ENCODE peak calls at places on chromosomes 11 and 22, in ten cellular contexts. R is NCI-H2227 treated with DMSO at 0.1 percent for 48 hours, D is D341Med, K is activated T-helper 1 cell treated with Interleukin-2 at 50 U/mL for 16 hours, O is osteocyte, H is heart right ventricle, I is NB4, Z is ELF-1, B is head of caudate nucleus, F is left colon. T is an unnamed sample.

GRCh38 chr11:2271327-2272240 is 1.2 kb upstream of the ASCL2 start:
- DNase-seq in K (no peak), F (peak), O (peak), D (peak), I (no peak), B (no peak), Z (peak), R (no peak), H (peak), T (no peak)

GRCh38 chr11:45771194-45771941 is 33.6 kb upstream of the SLC35C1 start:
- DNase-seq in O (no peak), B (peak), D (peak), F (peak), I (peak), Z (peak), K (peak), H (peak), R (peak), T (peak)

GRCh38 chr22:37431811-37432707 is 4.8 kb upstream of the ELFN2 start:
- DNase-seq in I (peak), B (no peak), R (no peak), O (no peak), H (no peak), Z (no peak), K (no peak), F (no peak), D (no peak), T (no peak)

GRCh38 chr11:5712507-5712906 is 22.9 kb downstream of the TRIM22 start:
- DNase-seq in I (peak), F (no peak), O (no peak), R (no peak), Z (no peak), K (no peak), H (no peak), D (no peak), B (no peak), T (no peak)

GRCh38 chr22:48905206-48905975 is 922.3 kb downstream of the BRD1 start:
- DNase-seq in O (peak), D (no peak), K (no peak), F (no peak), B (no peak), H (no peak), I (no peak), R (no peak), Z (no peak), T (no peak)

GRCh38 chr11:73295259-73295995 is 12.6 kb upstream of the ARHGEF17 start:
- DNase-seq in I (peak), K (peak), R (peak), B (no peak), F (no peak), Z (peak), H (peak), D (peak), O (peak), T (peak)

GRCh38 chr11:22808559-22809197 is 20.9 kb downstream of the SVIP start:
- DNase-seq in I (no peak), Z (no peak), O (no peak), H (peak), K (no peak), F (no peak), R (no peak), B (no peak), D (no peak), T (no peak)

GRCh38 chr11:64619811-64620285 is 28.8 kb downstream of the SLC22A12 start:
- DNase-seq in O (no peak), K (no peak), I (peak), H (peak), D (no peak), B (peak), F (peak), Z (peak), R (peak), T (no peak)

GRCh38 chr22:50150161-50151129 is 20.1 kb upstream of the PANX2 start:
- DNase-seq in K (no peak), R (no peak), I (no peak), D (no peak), F (no peak), Z (peak), B (no peak), O (no peak), H (no peak), T (no peak)

GRCh38 chr11:75524576-75525432 is 937 bp downstream of the GDPD5 start:
- DNase-seq in F (no peak), B (peak), Z (no peak), D (peak), I (peak), H (no peak), K (no peak), O (no peak), R (no peak), T (no peak)

GRCh38 chr11:31706357-31706756 is 104.8 kb downstream of the PAX6 start:
- DNase-seq in H (no peak), R (no peak), O (no peak), I (no peak), Z (no peak), F (no peak), B (no peak), D (no peak), K (no peak), T (no peak)

GRCh38 chr11:121372671-121373429 is 79.3 kb upstream of the SORL1 start:
- DNase-seq in B (no peak), F (no peak), H (no peak), I (peak), O (no peak), Z (peak), K (no peak), D (no peak), R (no peak), T (no peak)

GRCh38 chr11:6703247-6704063 is 20.3 kb upstream of the MRPL17 start:
- DNase-seq in R (peak), O (no peak), I (peak), H (peak), Z (peak), B (peak), K (no peak), F (no peak), D (peak), T (peak)

GRCh38 chr11:120137611-120138521 is at the start of gene TRIM29:
- DNase-seq in I (no peak), O (peak), D (peak), B (peak), H (peak), R (peak), F (peak), K (no peak), Z (peak), T (peak)

GRCh38 chr11:61871158-61871597 is 20.2 kb downstream of the FADS3 start:
- DNase-seq in F (peak), B (peak), O (peak), K (peak), R (peak), Z (peak), D (peak), I (peak), H (peak), T (peak)

GRCh38 chr11:64390558-64390957 is 31.6 kb downstream of the RPS6KA4 start:
- DNase-seq in I (no peak), F (no peak), Z (no peak), H (no peak), K (no peak), D (no peak), B (no peak), O (no peak), R (no peak), T (no peak)

GRCh38 chr11:16791494-16791961 is 53.1 kb downstream of the C11orf58 start:
- DNase-seq in R (no peak), H (peak), Z (peak), F (no peak), K (no peak), B (peak), O (no peak), I (peak), D (no peak), T (no peak)

GRCh38 chr22:22598144-22598543 is 39.1 kb upstream of the PRAME start:
- DNase-seq in R (no peak), F (no peak), K (no peak), B (no peak), O (no peak), Z (no peak), D (no peak), I (no peak), H (no peak), T (no peak)

GRCh38 chr22:20994128-20994901 is 7.6 kb downstream of the THAP7 start:
- DNase-seq in K (no peak), B (no peak), H (no peak), R (no peak), F (no peak), O (no peak), I (no peak), Z (no peak), D (no peak), T (no peak)

GRCh38 chr11:78542007-78542406 is 32.7 kb downstream of the NARS2 start:
- DNase-seq in B (no peak), I (no peak), F (no peak), O (no peak), R (no peak), Z (no peak), H (no peak), D (no peak), K (no peak), T (no peak)

GRCh38 chr22:19108807-19109197 is 13.4 kb downstream of the DGCR2 start:
- DNase-seq in B (no peak), F (no peak), Z (no peak), I (peak), H (no peak), R (no peak), D (no peak), K (no peak), O (no peak), T (no peak)

GRCh38 chr11:115676206-115676605 is 172.0 kb upstream of the CADM1 start:
- DNase-seq in K (no peak), I (no peak), R (peak), H (no peak), F (no peak), Z (peak), B (no peak), D (no peak), O (no peak), T (no peak)

GRCh38 chr11:119471329-119471728 is 48.4 kb upstream of the THY1 start:
- DNase-seq in D (no peak), O (peak), K (no peak), B (no peak), Z (no peak), R (no peak), F (no peak), H (no peak), I (no peak), T (no peak)

GRCh38 chr11:70078095-70078795 is at the start of gene ANO1:
- DNase-seq in I (no peak), O (no peak), K (no peak), R (no peak), H (peak), D (no peak), Z (no peak), F (no peak), B (no peak), T (peak)

GRCh38 chr11:9530020-9530628 is 43.3 kb upstream of the WEE1 start:
- DNase-seq in H (no peak), K (no peak), O (no peak), F (no peak), D (no peak), Z (peak), I (no peak), R (no peak), B (no peak), T (peak)

GRCh38 chr22:19911540-19912235 is 29.9 kb upstream of the COMT start:
- DNase-seq in D (no peak), B (no peak), I (no peak), F (no peak), R (no peak), Z (no peak), K (no peak), H (no peak), O (no peak), T (no peak)

GRCh38 chr11:111307472-111308108 is 9.2 kb downstream of the POU2AF3 start:
- DNase-seq in R (no peak), D (no peak), O (no peak), Z (no peak), I (no peak), B (no peak), H (no peak), K (no peak), F (no peak), T (no peak)

GRCh38 chr11:22778642-22779041 is 51.0 kb downstream of the SVIP start:
- DNase-seq in Z (no peak), D (no peak), O (no peak), I (peak), R (no peak), B (no peak), K (no peak), F (no peak), H (no peak), T (no peak)

GRCh38 chr22:48532986-48533385 is 1294.7 kb downstream of the BRD1 start:
- DNase-seq in H (no peak), I (no peak), D (no peak), F (no peak), O (no peak), R (no peak), B (no peak), Z (no peak), K (no peak), T (no peak)

GRCh38 chr22:29912141-29912540 is 29.2 kb downstream of the MTMR3 start:
- DNase-seq in I (no peak), Z (no peak), K (no peak), O (no peak), B (no peak), F (no peak), H (no peak), R (no peak), D (no peak), T (no peak)

GRCh38 chr11:122261546-122261945 is 145.5 kb upstream of the BLID start:
- DNase-seq in F (no peak), K (no peak), O (no peak), R (no peak), D (no peak), B (no peak), Z (no peak), H (no peak), I (no peak), T (no peak)

GRCh38 chr11:13959001-13959400 is 3.5 kb upstream of the SPON1 start:
- DNase-seq in O (no peak), R (no peak), K (no peak), H (no peak), I (no peak), F (no peak), Z (no peak), D (no peak), B (no peak), T (no peak)

GRCh38 chr11:70205049-70205725 is 2.1 kb downstream of the FADD start:
- DNase-seq in I (no peak), O (no peak), H (no peak), B (no peak), D (no peak), R (no peak), K (no peak), Z (peak), F (no peak), T (no peak)

GRCh38 chr11:47106839-47107520 is 69.7 kb downstream of the ARFGAP2 start:
- DNase-seq in R (no peak), D (no peak), B (peak), K (no peak), O (no peak), I (no peak), F (no peak), H (no peak), Z (no peak), T (no peak)

GRCh38 chr11:19428206-19429001 is 187.7 kb upstream of the E2F8 start:
- DNase-seq in D (no peak), I (no peak), B (no peak), R (no peak), K (no peak), O (no peak), F (no peak), Z (no peak), H (no peak), T (no peak)

GRCh38 chr11:130197386-130198035 is 37.9 kb downstream of the ST14 start:
- DNase-seq in F (no peak), Z (no peak), O (no peak), D (no peak), I (no peak), B (no peak), R (no peak), H (no peak), K (no peak), T (no peak)

GRCh38 chr11:12280199-12280837 is 97.1 kb upstream of the PARVA start:
- DNase-seq in R (no peak), D (peak), F (no peak), K (no peak), B (no peak), O (peak), Z (no peak), I (no peak), H (peak), T (no peak)